ENCODE peak calls at places on chromosomes 11 and 22, in six cellular contexts. O, S, Y, A, U and R are unnamed samples.

GRCh38 chr11:106160494-106160893 is 83.0 kb downstream of the AASDHPPT start:
- DNase-seq in O (no peak), S (peak), Y (no peak), A (peak), U (no peak), R (no peak)

GRCh38 chr22:24315367-24315781 is 44.7 kb downstream of the SPECC1L start:
- DNase-seq in O (no peak), S (no peak), Y (no peak), A (no peak), U (no peak), R (no peak)

GRCh38 chr22:45572444-45572843 is 69.8 kb downstream of the FBLN1 start:
- DNase-seq in O (no peak), S (peak), Y (no peak), A (no peak), U (no peak), R (no peak)

GRCh38 chr11:105092255-105093239 is 47.0 kb downstream of the CARD18 start:
- DNase-seq in O (no peak), S (no peak), Y (no peak), A (peak), U (no peak), R (no peak)

GRCh38 chr11:65501005-65501529 is 2.2 kb downstream of the MALAT1 start:
- DNase-seq in O (no peak), S (no peak), Y (no peak), A (peak), U (no peak), R (no peak)

GRCh38 chr11:20367313-20367948 is 3.9 kb downstream of the HTATIP2 start:
- DNase-seq in O (no peak), S (peak), Y (no peak), A (peak), U (no peak), R (no peak)

GRCh38 chr11:64036081-64037026 is 623 bp downstream of the FLRT1 start:
- DNase-seq in O (no peak), S (peak), Y (no peak), A (peak), U (no peak), R (peak)

GRCh38 chr11:70445605-70446004 is 47.3 kb downstream of the CTTN start:
- DNase-seq in O (no peak), S (no peak), Y (no peak), A (no peak), U (peak), R (no peak)

GRCh38 chr11:113632981-113633380 is 73.1 kb downstream of the TMPRSS5 start:
- DNase-seq in O (no peak), S (peak), Y (no peak), A (peak), U (no peak), R (no peak)

GRCh38 chr11:873723-874122 is 31.1 kb downstream of the TSPAN4 start:
- DNase-seq in O (no peak), S (no peak), Y (no peak), A (no peak), U (no peak), R (no peak)

GRCh38 chr11:61777234-61778090 is 14.9 kb downstream of the TMEM258 start:
- DNase-seq in O (peak), S (peak), Y (peak), A (no peak), U (peak), R (no peak)

GRCh38 chr11:73360743-73361369 is 15.3 kb upstream of the RELT start:
- DNase-seq in O (no peak), S (no peak), Y (no peak), A (no peak), U (no peak), R (no peak)

GRCh38 chr11:85029964-85030363 is 597.2 kb downstream of the DLG2 start:
- DNase-seq in O (no peak), S (peak), Y (no peak), A (peak), U (no peak), R (no peak)

GRCh38 chr22:37175414-37176144 is 12.5 kb downstream of the C1QTNF6 start:
- DNase-seq in O (no peak), S (peak), Y (no peak), A (no peak), U (peak), R (no peak)

GRCh38 chr11:116262370-116262769 is 510.4 kb downstream of the BUD13 start:
- DNase-seq in O (no peak), S (no peak), Y (no peak), A (no peak), U (no peak), R (no peak)

GRCh38 chr11:77165066-77165465 is 37.0 kb downstream of the MYO7A start:
- DNase-seq in O (no peak), S (no peak), Y (no peak), A (no peak), U (no peak), R (no peak)

GRCh38 chr22:36291831-36292740 is 39.2 kb downstream of the APOL1 start:
- DNase-seq in O (no peak), S (no peak), Y (no peak), A (no peak), U (no peak), R (no peak)

GRCh38 chr11:75891947-75892739 is 77.1 kb downstream of the UVRAG start:
- DNase-seq in O (peak), S (no peak), Y (no peak), A (no peak), U (no peak), R (no peak)

GRCh38 chr11:64007160-64007628 is 21.0 kb downstream of the OTUB1 start:
- DNase-seq in O (no peak), S (peak), Y (no peak), A (peak), U (no peak), R (peak)

GRCh38 chr11:14855890-14856289 is 36.1 kb downstream of the CYP2R1 start:
- DNase-seq in O (no peak), S (no peak), Y (no peak), A (no peak), U (no peak), R (no peak)

GRCh38 chr11:70769106-70769505 is 370.8 kb downstream of the CTTN start:
- DNase-seq in O (no peak), S (no peak), Y (no peak), A (no peak), U (peak), R (no peak)

GRCh38 chr22:28728002-28728401 is 13.6 kb downstream of the CHEK2 start:
- DNase-seq in O (no peak), S (no peak), Y (no peak), A (no peak), U (no peak), R (no peak)

GRCh38 chr22:30876221-30876751 is 92.3 kb downstream of the MORC2 start:
- DNase-seq in O (no peak), S (no peak), Y (no peak), A (no peak), U (peak), R (no peak)

GRCh38 chr22:32752326-32752725 is 49.2 kb upstream of the TIMP3 start:
- DNase-seq in O (no peak), S (peak), Y (no peak), A (peak), U (no peak), R (no peak)

GRCh38 chr11:10497371-10498021 is 42.4 kb downstream of the AMPD3 start:
- DNase-seq in O (peak), S (no peak), Y (no peak), A (no peak), U (no peak), R (no peak)

GRCh38 chr22:45240137-45240809 is 421 bp downstream of the KIAA0930 start:
- DNase-seq in O (peak), S (peak), Y (no peak), A (peak), U (no peak), R (no peak)

GRCh38 chr11:797300-798092 is 585 bp downstream of the SLC25A22 start:
- DNase-seq in O (peak), S (peak), Y (peak), A (peak), U (no peak), R (peak)

GRCh38 chr11:107018274-107018901 is at the start of gene GUCY1A2:
- DNase-seq in O (no peak), S (peak), Y (no peak), A (peak), U (peak), R (peak)

GRCh38 chr11:33387586-33387985 is 130.4 kb downstream of the HIPK3 start:
- DNase-seq in O (no peak), S (peak), Y (no peak), A (no peak), U (no peak), R (no peak)